ENCODE peak calls at places on chromosomes 11 and 22, in five cellular contexts. Y is A673, C is neural progenitor cell, H is GM12878, K is mammary epithelial cell. T is an unnamed sample.

GRCh38 chr22:24106385-24107381 is 74.6 kb upstream of the SUSD2 start:
- DNase-seq in Y (peak; percentile 9), K (no peak), H (peak; percentile 41), C (peak; percentile 20), T (no peak)

GRCh38 chr11:74520316-74520715 is 26.8 kb upstream of the LIPT2 start:
- DNase-seq in Y (no peak), H (no peak), C (no peak), K (no peak), T (no peak)

GRCh38 chr11:70203749-70204465 is 811 bp downstream of the FADD start:
- DNase-seq in H (peak; percentile 40), Y (peak; percentile 89), C (peak; percentile 49), K (peak; percentile 90), T (no peak)

GRCh38 chr22:34696557-34696956 is 369.4 kb upstream of the ISX start:
- DNase-seq in H (no peak), C (peak; percentile 70), K (no peak), Y (peak; percentile 2), T (no peak)

GRCh38 chr11:34830035-34830434 is 86.1 kb downstream of the APIP start:
- DNase-seq in H (no peak), Y (peak; percentile 25), C (no peak), K (no peak), T (no peak)

GRCh38 chr11:88280673-88281316 is 56.7 kb downstream of the CTSC start:
- DNase-seq in C (no peak), K (no peak), H (no peak), Y (peak; percentile 18), T (no peak)

GRCh38 chr11:61967924-61968757 is 707 bp upstream of the FTH1 start:
- DNase-seq in Y (peak; percentile 63), H (peak; percentile 62), C (peak; percentile 48), K (peak; percentile 53), T (no peak)

GRCh38 chr11:9982127-9982795 is 311.8 kb downstream of the SBF2 start:
- DNase-seq in H (no peak), C (no peak), Y (no peak), K (peak; percentile 74), T (no peak)

GRCh38 chr11:22304337-22304961 is 33.7 kb upstream of the SLC17A6 start:
- DNase-seq in H (no peak), Y (peak; percentile 52), C (peak; percentile 55), K (peak; percentile 12), T (peak; percentile 32)

GRCh38 chr22:42692239-42693054 is 28.2 kb downstream of the A4GALT start:
- DNase-seq in C (no peak), K (no peak), Y (no peak), H (no peak), T (no peak)

GRCh38 chr11:70064011-70064725 is 13.9 kb upstream of the ANO1 start:
- DNase-seq in H (no peak), Y (no peak), K (no peak), C (no peak), T (no peak)

DNA sequence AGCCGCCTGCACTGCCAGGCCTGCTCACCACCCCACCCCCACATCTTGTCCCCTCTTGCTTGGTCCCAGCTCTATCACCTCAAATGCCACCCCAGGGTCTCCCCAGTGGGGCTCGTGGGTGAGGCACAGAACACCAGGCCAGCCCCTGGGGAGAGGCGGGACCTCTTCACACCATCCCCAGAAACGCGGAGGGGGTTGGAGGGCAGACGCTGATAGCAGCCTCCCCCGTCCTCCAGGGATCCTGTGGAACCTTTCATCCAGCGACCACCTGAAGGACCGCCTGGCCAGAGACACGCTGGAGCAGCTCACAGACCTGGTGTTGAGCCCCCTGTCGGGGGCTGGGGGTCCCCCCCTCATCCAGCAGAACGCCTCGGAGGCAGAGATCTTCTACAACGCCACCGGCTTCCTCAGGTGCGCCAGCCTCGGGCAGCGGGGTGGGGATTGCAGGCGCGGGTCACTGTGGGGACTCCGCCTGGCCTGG is 5.8 kb downstream of the PKP3 start:
- DNase-seq in K (no peak), C (no peak), H (no peak), Y (no peak), T (no peak)
- TF ChIP-seq EZH2 in K (no peak), C (no peak), H (no peak), Y (no peak), T (no peak)

GRCh38 chr11:20598487-20598886 is 921 bp upstream of the SLC6A5 start:
- DNase-seq in Y (no peak), C (peak; percentile 18), K (no peak), H (no peak), T (no peak)

GRCh38 chr11:20599424-20600346 is at the start of gene SLC6A5:
- DNase-seq in K (peak; percentile 60), C (peak; percentile 94), H (no peak), Y (peak; percentile 70), T (no peak)

GRCh38 chr11:20596629-20597129 is 2.7 kb upstream of the SLC6A5 start:
- DNase-seq in H (no peak), K (peak; percentile 50), Y (no peak), C (peak; percentile 65), T (no peak)

GRCh38 chr11:20597137-20597923 is 2.1 kb upstream of the SLC6A5 start:
- DNase-seq in Y (no peak), C (peak; percentile 29), K (no peak), H (no peak), T (no peak)

GRCh38 chr11:20597924-20598484 is 1.4 kb upstream of the SLC6A5 start:
- DNase-seq in Y (no peak), H (no peak), C (peak; percentile 57), K (no peak), T (no peak)
- TF ChIP-seq EZH2 in Y (peak; percentile 74), H (no peak), C (peak; percentile 74), K (peak; percentile 90), T (no peak)

DNA sequence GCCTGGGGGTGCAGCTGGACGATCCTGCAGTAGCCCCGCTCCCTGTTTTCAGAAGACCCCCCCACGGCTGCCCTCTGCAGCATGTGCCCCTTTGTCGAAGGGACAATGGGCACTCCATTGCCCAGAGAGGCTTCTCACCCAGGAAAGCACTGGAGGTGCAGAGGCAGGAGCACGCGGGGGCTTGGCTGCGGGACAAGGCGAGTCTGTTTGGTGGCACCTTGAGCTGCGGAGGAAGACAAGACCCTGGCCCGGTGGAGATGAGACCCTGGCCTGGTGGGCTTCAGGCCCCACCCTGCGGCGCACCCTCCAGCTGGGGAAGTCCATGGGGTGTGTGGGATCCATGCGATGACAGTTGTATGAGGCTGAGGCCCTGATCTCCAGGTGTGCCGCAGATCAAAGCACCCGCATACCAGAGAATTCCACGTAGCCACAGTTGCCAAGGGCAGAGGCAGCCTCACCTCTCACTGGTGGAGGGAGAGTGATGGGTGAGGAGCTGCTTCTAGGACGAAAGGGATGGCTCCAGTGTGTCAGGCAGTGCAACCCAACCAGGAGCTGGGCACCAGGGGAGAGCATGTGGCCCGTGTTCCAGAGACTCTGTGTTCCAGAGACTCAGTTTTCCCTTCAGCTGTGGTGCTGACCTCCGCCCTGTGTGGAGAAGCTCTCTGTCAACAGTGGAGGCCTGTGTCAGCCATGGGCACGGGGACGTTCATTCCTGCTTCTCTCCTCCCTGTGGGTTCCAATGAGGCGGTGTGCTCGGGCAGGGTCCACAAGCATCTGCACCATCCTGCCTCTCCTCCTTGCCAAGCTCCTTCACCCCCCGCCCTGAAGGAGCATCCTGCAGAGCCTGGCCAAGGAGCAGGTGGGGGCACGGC is 10.0 kb downstream of the TBX1 start:
- DNase-seq in C (no peak), Y (no peak), H (no peak), K (no peak), T (no peak)
- TF ChIP-seq EZH2 in C (no peak), Y (no peak), H (no peak), K (no peak), T (no peak)

GRCh38 chr11:2137202-2138071 is 1.8 kb downstream of the IGF2 start:
- DNase-seq in Y (no peak), K (peak; percentile 20), H (no peak), C (peak; percentile 92), T (no peak)
- TF ChIP-seq EZH2 in Y (peak; percentile 14), K (peak; percentile 70), H (no peak), C (no peak), T (no peak)

GRCh38 chr11:95671768-95672167 is 117.8 kb downstream of the FAM76B start:
- DNase-seq in Y (no peak), C (no peak), H (no peak), K (no peak), T (no peak)

GRCh38 chr11:95676280-95676679 is 113.3 kb downstream of the FAM76B start:
- DNase-seq in H (no peak), C (no peak), Y (no peak), K (no peak), T (no peak)

GRCh38 chr11:95678988-95679387 is 110.6 kb downstream of the FAM76B start:
- DNase-seq in Y (no peak), K (no peak), H (no peak), C (no peak), T (no peak)

GRCh38 chr11:95674669-95675358 is 114.8 kb downstream of the FAM76B start:
- DNase-seq in C (no peak), K (no peak), H (no peak), Y (no peak), T (no peak)

GRCh38 chr11:95675585-95675984 is 114.0 kb downstream of the FAM76B start:
- DNase-seq in H (no peak), K (no peak), Y (no peak), C (no peak), T (no peak)
- TF ChIP-seq EZH2 in H (no peak), K (no peak), Y (no peak), C (no peak), T (no peak)